ENCODE peak calls at places on chromosomes 13 and 19, in eight cellular contexts. One of them, this sample, is unnamed.

GRCh38 chr19:3867971-3868769 is 668 bp downstream of the ZFR2 start:
- DNase-seq in neural progenitor cell: peak; percentile 61
- DNase-seq in upper lobe of right lung: no peak
- DNase-seq in uterus: no peak
- DNase-seq in PC-9: no peak
- DNase-seq in spleen: no peak
- DNase-seq in AG04450: no peak
- DNase-seq in CD8-positive, alpha-beta T cell: no peak
- DNase-seq in this sample: no peak

GRCh38 chr19:18650048-18650435 is 13.2 kb downstream of the KLHL26 start:
- DNase-seq in neural progenitor cell: no peak
- DNase-seq in upper lobe of right lung: no peak
- DNase-seq in uterus: peak; percentile 61
- DNase-seq in PC-9: no peak
- DNase-seq in spleen: no peak
- DNase-seq in AG04450: no peak
- DNase-seq in CD8-positive, alpha-beta T cell: no peak
- DNase-seq in this sample: peak; percentile 30

GRCh38 chr19:15248648-15249559 is 16.7 kb upstream of the EPHX3 start:
- DNase-seq in neural progenitor cell: no peak
- DNase-seq in upper lobe of right lung: no peak
- DNase-seq in uterus: peak; percentile 86
- DNase-seq in PC-9: peak; percentile 78
- DNase-seq in spleen: no peak
- DNase-seq in AG04450: peak; percentile 61
- DNase-seq in CD8-positive, alpha-beta T cell: no peak
- DNase-seq in this sample: peak; percentile 94

GRCh38 chr13:27621116-27621365 is 651 bp upstream of the POLR1D start:
- DNase-seq in neural progenitor cell: no peak
- DNase-seq in upper lobe of right lung: no peak
- DNase-seq in uterus: no peak
- DNase-seq in PC-9: no peak
- DNase-seq in spleen: no peak
- DNase-seq in AG04450: no peak
- DNase-seq in CD8-positive, alpha-beta T cell: no peak
- DNase-seq in this sample: no peak

GRCh38 chr19:29326351-29326750 is 113.4 kb upstream of the UQCRFS1 start:
- DNase-seq in neural progenitor cell: no peak
- DNase-seq in upper lobe of right lung: no peak
- DNase-seq in uterus: no peak
- DNase-seq in PC-9: no peak
- DNase-seq in spleen: no peak
- DNase-seq in AG04450: no peak
- DNase-seq in CD8-positive, alpha-beta T cell: no peak
- DNase-seq in this sample: peak; percentile 9

GRCh38 chr19:8423821-8424223 is 10.7 kb downstream of the MARCHF2 start:
- DNase-seq in neural progenitor cell: no peak
- DNase-seq in upper lobe of right lung: peak; percentile 85
- DNase-seq in uterus: peak; percentile 95
- DNase-seq in PC-9: peak; percentile 98
- DNase-seq in spleen: peak; percentile 84
- DNase-seq in AG04450: peak; percentile 85
- DNase-seq in CD8-positive, alpha-beta T cell: no peak
- DNase-seq in this sample: peak; percentile 98

GRCh38 chr19:5718032-5718578 is 1.8 kb downstream of the LONP1 start:
- DNase-seq in neural progenitor cell: no peak
- DNase-seq in upper lobe of right lung: no peak
- DNase-seq in uterus: no peak
- DNase-seq in PC-9: no peak
- DNase-seq in spleen: no peak
- DNase-seq in AG04450: peak; percentile 10
- DNase-seq in CD8-positive, alpha-beta T cell: no peak
- DNase-seq in this sample: peak; percentile 47

GRCh38 chr13:58994778-58995177 is 1169.0 kb downstream of the DIAPH3 start:
- DNase-seq in neural progenitor cell: no peak
- DNase-seq in upper lobe of right lung: no peak
- DNase-seq in uterus: no peak
- DNase-seq in PC-9: no peak
- DNase-seq in spleen: no peak
- DNase-seq in AG04450: no peak
- DNase-seq in CD8-positive, alpha-beta T cell: no peak
- DNase-seq in this sample: no peak

GRCh38 chr19:5850743-5851293 is 431 bp downstream of the FUT3 start:
- DNase-seq in neural progenitor cell: no peak
- DNase-seq in upper lobe of right lung: peak; percentile 87
- DNase-seq in uterus: peak; percentile 57
- DNase-seq in PC-9: peak; percentile 78
- DNase-seq in spleen: no peak
- DNase-seq in AG04450: no peak
- DNase-seq in CD8-positive, alpha-beta T cell: no peak
- DNase-seq in this sample: peak; percentile 59

GRCh38 chr19:18157465-18158063 is 4.6 kb downstream of the PIK3R2 start:
- DNase-seq in neural progenitor cell: peak; percentile 79
- DNase-seq in upper lobe of right lung: no peak
- DNase-seq in uterus: no peak
- DNase-seq in PC-9: no peak
- DNase-seq in spleen: no peak
- DNase-seq in AG04450: no peak
- DNase-seq in CD8-positive, alpha-beta T cell: no peak
- DNase-seq in this sample: no peak

GRCh38 chr19:55321466-55321865 is 3.7 kb downstream of the TMEM150B start:
- DNase-seq in neural progenitor cell: no peak
- DNase-seq in upper lobe of right lung: no peak
- DNase-seq in uterus: no peak
- DNase-seq in PC-9: no peak
- DNase-seq in spleen: no peak
- DNase-seq in AG04450: no peak
- DNase-seq in CD8-positive, alpha-beta T cell: no peak
- DNase-seq in this sample: no peak

GRCh38 chr19:21912654-21913053 is 76.7 kb upstream of the ZNF43 start:
- DNase-seq in neural progenitor cell: no peak
- DNase-seq in upper lobe of right lung: no peak
- DNase-seq in uterus: no peak
- DNase-seq in PC-9: no peak
- DNase-seq in spleen: no peak
- DNase-seq in AG04450: no peak
- DNase-seq in CD8-positive, alpha-beta T cell: no peak
- DNase-seq in this sample: no peak

GRCh38 chr19:21910318-21910717 is 74.3 kb upstream of the ZNF43 start:
- DNase-seq in neural progenitor cell: no peak
- DNase-seq in upper lobe of right lung: no peak
- DNase-seq in uterus: no peak
- DNase-seq in PC-9: no peak
- DNase-seq in spleen: no peak
- DNase-seq in AG04450: no peak
- DNase-seq in CD8-positive, alpha-beta T cell: no peak
- DNase-seq in this sample: no peak

GRCh38 chr19:21915411-21915810 is 79.4 kb upstream of the ZNF43 start:
- DNase-seq in neural progenitor cell: no peak
- DNase-seq in upper lobe of right lung: no peak
- DNase-seq in uterus: no peak
- DNase-seq in PC-9: no peak
- DNase-seq in spleen: no peak
- DNase-seq in AG04450: no peak
- DNase-seq in CD8-positive, alpha-beta T cell: no peak
- DNase-seq in this sample: no peak
- H3K9me3 ChIP-seq in neural progenitor cell: no peaks in the 10 kb centered on the region
- H3K9me3 ChIP-seq in upper lobe of right lung: no peaks in the 10 kb centered on the region
- H3K9me3 ChIP-seq in uterus: no peaks in the 10 kb centered on the region
- H3K9me3 ChIP-seq in PC-9: no peaks in the 10 kb centered on the region
- H3K9me3 ChIP-seq in spleen: peaks cover 64% of the 10 kb centered on the region
- H3K9me3 ChIP-seq in AG04450: peaks cover 37% of the 10 kb centered on the region
- H3K9me3 ChIP-seq in CD8-positive, alpha-beta T cell: peaks cover 4% of the 10 kb centered on the region
- H3K9me3 ChIP-seq in this sample: no peaks in the 10 kb centered on the region

GRCh38 chr13:25165664-25166063 is 6.4 kb downstream of the AMER2 start:
- DNase-seq in neural progenitor cell: no peak
- DNase-seq in upper lobe of right lung: no peak
- DNase-seq in uterus: no peak
- DNase-seq in PC-9: no peak
- DNase-seq in spleen: no peak
- DNase-seq in AG04450: no peak
- DNase-seq in CD8-positive, alpha-beta T cell: no peak
- DNase-seq in this sample: no peak
- H3K9me3 ChIP-seq in neural progenitor cell: no peaks in the 10 kb centered on the region
- H3K9me3 ChIP-seq in upper lobe of right lung: no peaks in the 10 kb centered on the region
- H3K9me3 ChIP-seq in uterus: no peaks in the 10 kb centered on the region
- H3K9me3 ChIP-seq in PC-9: no peaks in the 10 kb centered on the region
- H3K9me3 ChIP-seq in spleen: no peaks in the 10 kb centered on the region
- H3K9me3 ChIP-seq in AG04450: peaks cover 7% of the 10 kb centered on the region
- H3K9me3 ChIP-seq in CD8-positive, alpha-beta T cell: no peaks in the 10 kb centered on the region
- H3K9me3 ChIP-seq in this sample: no peaks in the 10 kb centered on the region

GRCh38 chr19:57473646-57474045 is 3.7 kb downstream of the ZNF772 start:
- DNase-seq in neural progenitor cell: no peak
- DNase-seq in upper lobe of right lung: no peak
- DNase-seq in uterus: no peak
- DNase-seq in PC-9: no peak
- DNase-seq in spleen: no peak
- DNase-seq in AG04450: no peak
- DNase-seq in CD8-positive, alpha-beta T cell: no peak
- DNase-seq in this sample: no peak
- H3K9me3 ChIP-seq in neural progenitor cell: peaks cover 55% of the 10 kb centered on the region
- H3K9me3 ChIP-seq in upper lobe of right lung: peaks cover 71% of the 10 kb centered on the region
- H3K9me3 ChIP-seq in uterus: peaks cover 2% of the 10 kb centered on the region
- H3K9me3 ChIP-seq in PC-9: peaks cover 81% of the 10 kb centered on the region
- H3K9me3 ChIP-seq in spleen: peaks cover 94% of the 10 kb centered on the region
- H3K9me3 ChIP-seq in AG04450: peaks cover 54% of the 10 kb centered on the region
- H3K9me3 ChIP-seq in CD8-positive, alpha-beta T cell: peaks cover 76% of the 10 kb centered on the region
- H3K9me3 ChIP-seq in this sample: peaks cover 71% of the 10 kb centered on the region

GRCh38 chr19:397941-398706 is 10.8 kb downstream of the C2CD4C start:
- DNase-seq in neural progenitor cell: no peak
- DNase-seq in upper lobe of right lung: peak; percentile 52
- DNase-seq in uterus: no peak
- DNase-seq in PC-9: no peak
- DNase-seq in spleen: no peak
- DNase-seq in AG04450: no peak
- DNase-seq in CD8-positive, alpha-beta T cell: no peak
- DNase-seq in this sample: no peak

GRCh38 chr19:399370-399769 is 9.6 kb downstream of the C2CD4C start:
- DNase-seq in neural progenitor cell: no peak
- DNase-seq in upper lobe of right lung: no peak
- DNase-seq in uterus: no peak
- DNase-seq in PC-9: no peak
- DNase-seq in spleen: no peak
- DNase-seq in AG04450: no peak
- DNase-seq in CD8-positive, alpha-beta T cell: no peak
- DNase-seq in this sample: no peak

GRCh38 chr19:397321-397720 is 11.6 kb downstream of the C2CD4C start:
- DNase-seq in neural progenitor cell: no peak
- DNase-seq in upper lobe of right lung: peak; percentile 49
- DNase-seq in uterus: no peak
- DNase-seq in PC-9: no peak
- DNase-seq in spleen: no peak
- DNase-seq in AG04450: no peak
- DNase-seq in CD8-positive, alpha-beta T cell: no peak
- DNase-seq in this sample: no peak

GRCh38 chr19:400976-401835 is 7.7 kb downstream of the C2CD4C start:
- DNase-seq in neural progenitor cell: no peak
- DNase-seq in upper lobe of right lung: peak; percentile 58
- DNase-seq in uterus: no peak
- DNase-seq in PC-9: no peak
- DNase-seq in spleen: peak; percentile 51
- DNase-seq in AG04450: no peak
- DNase-seq in CD8-positive, alpha-beta T cell: no peak
- DNase-seq in this sample: no peak

DNA sequence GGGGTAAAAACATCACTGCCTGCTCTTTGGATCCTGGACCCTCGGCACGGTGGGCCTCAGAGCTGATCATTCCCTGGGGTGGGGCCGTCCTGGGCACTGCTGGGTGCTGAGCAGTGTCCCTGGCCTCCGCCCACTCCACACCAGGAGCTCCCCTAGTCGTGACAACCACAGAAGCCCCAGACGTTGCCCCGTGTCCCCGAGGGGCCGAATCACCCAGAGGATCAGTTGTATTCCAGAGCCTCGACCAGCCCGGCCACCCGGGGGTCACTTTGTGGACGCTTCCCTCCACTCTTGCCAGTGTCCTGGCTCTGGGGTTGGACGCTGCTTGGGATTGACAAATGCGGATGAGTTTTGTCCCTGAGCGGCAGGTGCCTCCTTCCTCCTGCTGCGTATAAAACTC is 10.2 kb downstream of the C2CD4C start:
- DNase-seq in neural progenitor cell: no peak
- DNase-seq in upper lobe of right lung: peak; percentile 51
- DNase-seq in uterus: no peak
- DNase-seq in PC-9: no peak
- DNase-seq in spleen: no peak
- DNase-seq in AG04450: no peak
- DNase-seq in CD8-positive, alpha-beta T cell: no peak
- DNase-seq in this sample: no peak
- H3K9me3 ChIP-seq in neural progenitor cell: no peaks in the 10 kb centered on the region
- H3K9me3 ChIP-seq in upper lobe of right lung: no peaks in the 10 kb centered on the region
- H3K9me3 ChIP-seq in uterus: no peaks in the 10 kb centered on the region
- H3K9me3 ChIP-seq in PC-9: no peaks in the 10 kb centered on the region
- H3K9me3 ChIP-seq in spleen: peaks cover 4% of the 10 kb centered on the region
- H3K9me3 ChIP-seq in AG04450: peaks cover 58% of the 10 kb centered on the region
- H3K9me3 ChIP-seq in CD8-positive, alpha-beta T cell: no peaks in the 10 kb centered on the region
- H3K9me3 ChIP-seq in this sample: no peaks in the 10 kb centered on the region

GRCh38 chr19:2852598-2852997 is 11.3 kb downstream of the ZNF555 start:
- DNase-seq in neural progenitor cell: no peak
- DNase-seq in upper lobe of right lung: no peak
- DNase-seq in uterus: no peak
- DNase-seq in PC-9: no peak
- DNase-seq in spleen: no peak
- DNase-seq in AG04450: no peak
- DNase-seq in CD8-positive, alpha-beta T cell: no peak
- DNase-seq in this sample: no peak
- H3K9me3 ChIP-seq in neural progenitor cell: peaks cover 58% of the 10 kb centered on the region
- H3K9me3 ChIP-seq in upper lobe of right lung: peaks cover 37% of the 10 kb centered on the region
- H3K9me3 ChIP-seq in uterus: no peaks in the 10 kb centered on the region
- H3K9me3 ChIP-seq in PC-9: peaks cover 9% of the 10 kb centered on the region
- H3K9me3 ChIP-seq in spleen: peaks cover 98% of the 10 kb centered on the region
- H3K9me3 ChIP-seq in AG04450: peaks cover 60% of the 10 kb centered on the region
- H3K9me3 ChIP-seq in CD8-positive, alpha-beta T cell: peaks cover 16% of the 10 kb centered on the region
- H3K9me3 ChIP-seq in this sample: peaks cover 20% of the 10 kb centered on the region

GRCh38 chr13:104616990-104617389 is 1550.8 kb upstream of the SLC10A2 start:
- DNase-seq in neural progenitor cell: no peak
- DNase-seq in upper lobe of right lung: no peak
- DNase-seq in uterus: no peak
- DNase-seq in PC-9: no peak
- DNase-seq in spleen: no peak
- DNase-seq in AG04450: no peak
- DNase-seq in CD8-positive, alpha-beta T cell: no peak
- DNase-seq in this sample: no peak
- H3K9me3 ChIP-seq in neural progenitor cell: no peaks in the 10 kb centered on the region
- H3K9me3 ChIP-seq in upper lobe of right lung: no peaks in the 10 kb centered on the region
- H3K9me3 ChIP-seq in uterus: no peaks in the 10 kb centered on the region
- H3K9me3 ChIP-seq in PC-9: no peaks in the 10 kb centered on the region
- H3K9me3 ChIP-seq in spleen: peaks cover 22% of the 10 kb centered on the region
- H3K9me3 ChIP-seq in AG04450: no peaks in the 10 kb centered on the region
- H3K9me3 ChIP-seq in CD8-positive, alpha-beta T cell: no peaks in the 10 kb centered on the region
- H3K9me3 ChIP-seq in this sample: peaks cover 2% of the 10 kb centered on the region

GRCh38 chr19:12272980-12273901 is 21.4 kb downstream of the ZNF44 start:
- DNase-seq in neural progenitor cell: no peak
- DNase-seq in upper lobe of right lung: no peak
- DNase-seq in uterus: no peak
- DNase-seq in PC-9: no peak
- DNase-seq in spleen: no peak
- DNase-seq in AG04450: no peak
- DNase-seq in CD8-positive, alpha-beta T cell: no peak
- DNase-seq in this sample: no peak
- H3K9me3 ChIP-seq in neural progenitor cell: peaks cover 31% of the 10 kb centered on the region
- H3K9me3 ChIP-seq in upper lobe of right lung: peaks cover 68% of the 10 kb centered on the region
- H3K9me3 ChIP-seq in uterus: no peaks in the 10 kb centered on the region
- H3K9me3 ChIP-seq in PC-9: peaks cover 38% of the 10 kb centered on the region
- H3K9me3 ChIP-seq in spleen: peaks cover 100% of the 10 kb centered on the region
- H3K9me3 ChIP-seq in AG04450: peaks cover 63% of the 10 kb centered on the region
- H3K9me3 ChIP-seq in CD8-positive, alpha-beta T cell: peaks cover 40% of the 10 kb centered on the region
- H3K9me3 ChIP-seq in this sample: peaks cover 93% of the 10 kb centered on the region